ENCODE peak calls at places on chromosomes 11 and 22, in six cellular contexts. One of them, this sample, is unnamed.
A peak's percentile ranks its signal among the peaks of the same experiment; 100 is the strongest.

GRCh38 chr22:20721409-20722218 is 52.3 kb upstream of the SERPIND1 start:
- DNase-seq in HT1080: no peak
- DNase-seq in PC-9: no peak
- DNase-seq in adrenal gland: no peak
- DNase-seq in stimulated activated CD8-positive, alpha-beta memory T cell treated with anti-CD3 and anti-CD28 coated beads, Interleukin-15, amount 100 ng/mL, for 4 hours: no peak
- DNase-seq in transverse colon: no peak
- DNase-seq in this sample: no peak

GRCh38 chr11:66950113-66950535 is 8.1 kb downstream of the PC start:
- DNase-seq in HT1080: peak; percentile 93
- DNase-seq in PC-9: peak; percentile 94
- DNase-seq in adrenal gland: peak; percentile 93
- DNase-seq in stimulated activated CD8-positive, alpha-beta memory T cell treated with anti-CD3 and anti-CD28 coated beads, Interleukin-15, amount 100 ng/mL, for 4 hours: no peak
- DNase-seq in transverse colon: peak; percentile 57
- DNase-seq in this sample: peak; percentile 90

GRCh38 chr22:29208879-29209623 is 3.4 kb downstream of the EMID1 start:
- DNase-seq in HT1080: no peak
- DNase-seq in PC-9: no peak
- DNase-seq in adrenal gland: no peak
- DNase-seq in stimulated activated CD8-positive, alpha-beta memory T cell treated with anti-CD3 and anti-CD28 coated beads, Interleukin-15, amount 100 ng/mL, for 4 hours: no peak
- DNase-seq in transverse colon: peak; percentile 20
- DNase-seq in this sample: no peak

GRCh38 chr11:62394825-62395538 is 23.9 kb upstream of the SCGB1A1 start:
- DNase-seq in HT1080: peak; percentile 72
- DNase-seq in PC-9: peak; percentile 71
- DNase-seq in adrenal gland: peak; percentile 83
- DNase-seq in stimulated activated CD8-positive, alpha-beta memory T cell treated with anti-CD3 and anti-CD28 coated beads, Interleukin-15, amount 100 ng/mL, for 4 hours: no peak
- DNase-seq in transverse colon: peak; percentile 70
- DNase-seq in this sample: peak; percentile 61

GRCh38 chr11:72308226-72309073 is 64.5 kb upstream of the PHOX2A start:
- DNase-seq in HT1080: peak; percentile 91
- DNase-seq in PC-9: no peak
- DNase-seq in adrenal gland: peak; percentile 79
- DNase-seq in stimulated activated CD8-positive, alpha-beta memory T cell treated with anti-CD3 and anti-CD28 coated beads, Interleukin-15, amount 100 ng/mL, for 4 hours: no peak
- DNase-seq in transverse colon: no peak
- DNase-seq in this sample: no peak

GRCh38 chr11:75344761-75345454 is 6.6 kb downstream of the ARRB1 start:
- DNase-seq in HT1080: peak; percentile 69
- DNase-seq in PC-9: no peak
- DNase-seq in adrenal gland: no peak
- DNase-seq in stimulated activated CD8-positive, alpha-beta memory T cell treated with anti-CD3 and anti-CD28 coated beads, Interleukin-15, amount 100 ng/mL, for 4 hours: no peak
- DNase-seq in transverse colon: no peak
- DNase-seq in this sample: no peak

GRCh38 chr11:117861151-117862018 is 15.1 kb downstream of the FXYD6 start:
- DNase-seq in HT1080: peak; percentile 44
- DNase-seq in PC-9: peak; percentile 20
- DNase-seq in adrenal gland: peak; percentile 29
- DNase-seq in stimulated activated CD8-positive, alpha-beta memory T cell treated with anti-CD3 and anti-CD28 coated beads, Interleukin-15, amount 100 ng/mL, for 4 hours: no peak
- DNase-seq in transverse colon: no peak
- DNase-seq in this sample: no peak

GRCh38 chr22:25942989-25943411 is 201.0 kb downstream of the MYO18B start:
- DNase-seq in HT1080: peak; percentile 28
- DNase-seq in PC-9: no peak
- DNase-seq in adrenal gland: peak; percentile 25
- DNase-seq in stimulated activated CD8-positive, alpha-beta memory T cell treated with anti-CD3 and anti-CD28 coated beads, Interleukin-15, amount 100 ng/mL, for 4 hours: no peak
- DNase-seq in transverse colon: no peak
- DNase-seq in this sample: no peak

GRCh38 chr22:47550524-47551437 is 788.3 kb downstream of the TBC1D22A start:
- DNase-seq in HT1080: no peak
- DNase-seq in PC-9: no peak
- DNase-seq in adrenal gland: no peak
- DNase-seq in stimulated activated CD8-positive, alpha-beta memory T cell treated with anti-CD3 and anti-CD28 coated beads, Interleukin-15, amount 100 ng/mL, for 4 hours: no peak
- DNase-seq in transverse colon: no peak
- DNase-seq in this sample: no peak

GRCh38 chr11:83721286-83721685 is 435.1 kb upstream of the CCDC90B start:
- DNase-seq in HT1080: peak; percentile 33
- DNase-seq in PC-9: no peak
- DNase-seq in adrenal gland: peak; percentile 29
- DNase-seq in stimulated activated CD8-positive, alpha-beta memory T cell treated with anti-CD3 and anti-CD28 coated beads, Interleukin-15, amount 100 ng/mL, for 4 hours: no peak
- DNase-seq in transverse colon: no peak
- DNase-seq in this sample: no peak

GRCh38 chr22:42887523-42888507 is 30.7 kb upstream of the ARFGAP3 start:
- DNase-seq in HT1080: no peak
- DNase-seq in PC-9: no peak
- DNase-seq in adrenal gland: no peak
- DNase-seq in stimulated activated CD8-positive, alpha-beta memory T cell treated with anti-CD3 and anti-CD28 coated beads, Interleukin-15, amount 100 ng/mL, for 4 hours: no peak
- DNase-seq in transverse colon: peak; percentile 87
- DNase-seq in this sample: no peak

GRCh38 chr11:29448246-29448877 is 568.5 kb downstream of the KCNA4 start:
- DNase-seq in HT1080: no peak
- DNase-seq in PC-9: no peak
- DNase-seq in adrenal gland: peak; percentile 68
- DNase-seq in stimulated activated CD8-positive, alpha-beta memory T cell treated with anti-CD3 and anti-CD28 coated beads, Interleukin-15, amount 100 ng/mL, for 4 hours: no peak
- DNase-seq in transverse colon: no peak
- DNase-seq in this sample: peak; percentile 2

GRCh38 chr22:50030315-50031188 is 18.0 kb upstream of the IL17REL start:
- DNase-seq in HT1080: peak; percentile 60
- DNase-seq in PC-9: peak; percentile 84
- DNase-seq in adrenal gland: peak; percentile 76
- DNase-seq in stimulated activated CD8-positive, alpha-beta memory T cell treated with anti-CD3 and anti-CD28 coated beads, Interleukin-15, amount 100 ng/mL, for 4 hours: peak; percentile 61
- DNase-seq in transverse colon: peak; percentile 77
- DNase-seq in this sample: peak; percentile 75

GRCh38 chr11:45884596-45885185 is 760 bp upstream of the MAPK8IP1 start:
- DNase-seq in HT1080: no peak
- DNase-seq in PC-9: no peak
- DNase-seq in adrenal gland: no peak
- DNase-seq in stimulated activated CD8-positive, alpha-beta memory T cell treated with anti-CD3 and anti-CD28 coated beads, Interleukin-15, amount 100 ng/mL, for 4 hours: no peak
- DNase-seq in transverse colon: no peak
- DNase-seq in this sample: no peak

GRCh38 chr11:4480577-4481539 is 1.6 kb upstream of the OR52K1 start:
- DNase-seq in HT1080: peak; percentile 93
- DNase-seq in PC-9: no peak
- DNase-seq in adrenal gland: no peak
- DNase-seq in stimulated activated CD8-positive, alpha-beta memory T cell treated with anti-CD3 and anti-CD28 coated beads, Interleukin-15, amount 100 ng/mL, for 4 hours: no peak
- DNase-seq in transverse colon: no peak
- DNase-seq in this sample: no peak

GRCh38 chr11:59542142-59542810 is 30.9 kb downstream of the OR4D9 start:
- DNase-seq in HT1080: no peak
- DNase-seq in PC-9: no peak
- DNase-seq in adrenal gland: no peak
- DNase-seq in stimulated activated CD8-positive, alpha-beta memory T cell treated with anti-CD3 and anti-CD28 coated beads, Interleukin-15, amount 100 ng/mL, for 4 hours: no peak
- DNase-seq in transverse colon: no peak
- DNase-seq in this sample: no peak

GRCh38 chr11:132595711-132596111 is 936.6 kb downstream of the OPCML start:
- DNase-seq in HT1080: no peak
- DNase-seq in PC-9: no peak
- DNase-seq in adrenal gland: no peak
- DNase-seq in stimulated activated CD8-positive, alpha-beta memory T cell treated with anti-CD3 and anti-CD28 coated beads, Interleukin-15, amount 100 ng/mL, for 4 hours: no peak
- DNase-seq in transverse colon: no peak
- DNase-seq in this sample: no peak

GRCh38 chr11:8015753-8016239 is 28.7 kb downstream of the EIF3F start:
- DNase-seq in HT1080: peak; percentile 24
- DNase-seq in PC-9: no peak
- DNase-seq in adrenal gland: peak; percentile 0
- DNase-seq in stimulated activated CD8-positive, alpha-beta memory T cell treated with anti-CD3 and anti-CD28 coated beads, Interleukin-15, amount 100 ng/mL, for 4 hours: no peak
- DNase-seq in transverse colon: no peak
- DNase-seq in this sample: no peak